ENCODE peak calls at places on chromosomes 11 and 22, in seven cellular contexts. One of them, this sample, is unnamed.

GRCh38 chr22:32842486-32842885 is 41.0 kb downstream of the TIMP3 start:
- DNase-seq in stimulated activated CD8-positive, alpha-beta memory T cell treated with anti-CD3 and anti-CD28 coated beads, Interleukin-15, amount 100 ng/mL, for 48 hours: no peak
- DNase-seq in MCF 10A: no peak
- DNase-seq in BJ: no peak
- DNase-seq in hypothalamus: no peak
- DNase-seq in NCI-H2171 treated with DMSO at 0.1 percent for 48 hours: no peak
- DNase-seq in posterior cingulate gyrus: no peak
- DNase-seq in this sample: no peak

GRCh38 chr22:31286360-31287255 is 5.7 kb downstream of the PIK3IP1 start:
- DNase-seq in BJ: no peak
- DNase-seq in NCI-H2171 treated with DMSO at 0.1 percent for 48 hours: no peak
- DNase-seq in hypothalamus: no peak
- DNase-seq in MCF 10A: no peak
- DNase-seq in stimulated activated CD8-positive, alpha-beta memory T cell treated with anti-CD3 and anti-CD28 coated beads, Interleukin-15, amount 100 ng/mL, for 48 hours: peak
- DNase-seq in posterior cingulate gyrus: no peak
- DNase-seq in this sample: no peak

GRCh38 chr22:30064172-30064571 is 16.1 kb upstream of the HORMAD2 start:
- DNase-seq in hypothalamus: no peak
- DNase-seq in posterior cingulate gyrus: no peak
- DNase-seq in NCI-H2171 treated with DMSO at 0.1 percent for 48 hours: no peak
- DNase-seq in stimulated activated CD8-positive, alpha-beta memory T cell treated with anti-CD3 and anti-CD28 coated beads, Interleukin-15, amount 100 ng/mL, for 48 hours: no peak
- DNase-seq in BJ: no peak
- DNase-seq in MCF 10A: no peak
- DNase-seq in this sample: no peak

GRCh38 chr11:115206365-115207022 is 297.7 kb downstream of the CADM1 start:
- DNase-seq in posterior cingulate gyrus: no peak
- DNase-seq in hypothalamus: no peak
- DNase-seq in BJ: no peak
- DNase-seq in MCF 10A: no peak
- DNase-seq in stimulated activated CD8-positive, alpha-beta memory T cell treated with anti-CD3 and anti-CD28 coated beads, Interleukin-15, amount 100 ng/mL, for 48 hours: no peak
- DNase-seq in NCI-H2171 treated with DMSO at 0.1 percent for 48 hours: no peak
- DNase-seq in this sample: no peak

GRCh38 chr11:10414659-10415058 is 40.4 kb upstream of the AMPD3 start:
- DNase-seq in hypothalamus: no peak
- DNase-seq in NCI-H2171 treated with DMSO at 0.1 percent for 48 hours: no peak
- DNase-seq in BJ: no peak
- DNase-seq in posterior cingulate gyrus: peak
- DNase-seq in stimulated activated CD8-positive, alpha-beta memory T cell treated with anti-CD3 and anti-CD28 coated beads, Interleukin-15, amount 100 ng/mL, for 48 hours: no peak
- DNase-seq in MCF 10A: no peak
- DNase-seq in this sample: no peak

GRCh38 chr11:77191429-77191822 is 63.4 kb downstream of the MYO7A start:
- DNase-seq in stimulated activated CD8-positive, alpha-beta memory T cell treated with anti-CD3 and anti-CD28 coated beads, Interleukin-15, amount 100 ng/mL, for 48 hours: no peak
- DNase-seq in NCI-H2171 treated with DMSO at 0.1 percent for 48 hours: no peak
- DNase-seq in BJ: no peak
- DNase-seq in posterior cingulate gyrus: peak
- DNase-seq in hypothalamus: no peak
- DNase-seq in MCF 10A: no peak
- DNase-seq in this sample: no peak

GRCh38 chr11:46272816-46273427 is 4.5 kb upstream of the CREB3L1 start:
- DNase-seq in hypothalamus: no peak
- DNase-seq in stimulated activated CD8-positive, alpha-beta memory T cell treated with anti-CD3 and anti-CD28 coated beads, Interleukin-15, amount 100 ng/mL, for 48 hours: no peak
- DNase-seq in BJ: no peak
- DNase-seq in MCF 10A: peak
- DNase-seq in NCI-H2171 treated with DMSO at 0.1 percent for 48 hours: peak
- DNase-seq in posterior cingulate gyrus: no peak
- DNase-seq in this sample: no peak

GRCh38 chr11:115765803-115766239 is 261.6 kb upstream of the CADM1 start:
- DNase-seq in MCF 10A: no peak
- DNase-seq in hypothalamus: no peak
- DNase-seq in NCI-H2171 treated with DMSO at 0.1 percent for 48 hours: no peak
- DNase-seq in posterior cingulate gyrus: no peak
- DNase-seq in stimulated activated CD8-positive, alpha-beta memory T cell treated with anti-CD3 and anti-CD28 coated beads, Interleukin-15, amount 100 ng/mL, for 48 hours: no peak
- DNase-seq in BJ: peak
- DNase-seq in this sample: no peak

GRCh38 chr11:78586452-78587046 is 11.9 kb upstream of the NARS2 start:
- DNase-seq in BJ: no peak
- DNase-seq in NCI-H2171 treated with DMSO at 0.1 percent for 48 hours: peak
- DNase-seq in MCF 10A: peak
- DNase-seq in hypothalamus: no peak
- DNase-seq in stimulated activated CD8-positive, alpha-beta memory T cell treated with anti-CD3 and anti-CD28 coated beads, Interleukin-15, amount 100 ng/mL, for 48 hours: no peak
- DNase-seq in posterior cingulate gyrus: no peak
- DNase-seq in this sample: no peak

GRCh38 chr11:65781152-65781961 is 581 bp upstream of the AP5B1 start:
- DNase-seq in MCF 10A: no peak
- DNase-seq in posterior cingulate gyrus: peak
- DNase-seq in stimulated activated CD8-positive, alpha-beta memory T cell treated with anti-CD3 and anti-CD28 coated beads, Interleukin-15, amount 100 ng/mL, for 48 hours: no peak
- DNase-seq in BJ: no peak
- DNase-seq in NCI-H2171 treated with DMSO at 0.1 percent for 48 hours: no peak
- DNase-seq in hypothalamus: peak
- DNase-seq in this sample: peak

GRCh38 chr11:24239016-24239720 is 257.7 kb upstream of the LUZP2 start:
- DNase-seq in BJ: peak
- DNase-seq in MCF 10A: no peak
- DNase-seq in posterior cingulate gyrus: no peak
- DNase-seq in NCI-H2171 treated with DMSO at 0.1 percent for 48 hours: peak
- DNase-seq in stimulated activated CD8-positive, alpha-beta memory T cell treated with anti-CD3 and anti-CD28 coated beads, Interleukin-15, amount 100 ng/mL, for 48 hours: no peak
- DNase-seq in hypothalamus: no peak
- DNase-seq in this sample: no peak

GRCh38 chr11:746289-747175 is 732 bp upstream of the TALDO1 start:
- DNase-seq in stimulated activated CD8-positive, alpha-beta memory T cell treated with anti-CD3 and anti-CD28 coated beads, Interleukin-15, amount 100 ng/mL, for 48 hours: no peak
- DNase-seq in NCI-H2171 treated with DMSO at 0.1 percent for 48 hours: peak
- DNase-seq in BJ: no peak
- DNase-seq in posterior cingulate gyrus: peak
- DNase-seq in MCF 10A: peak
- DNase-seq in hypothalamus: peak
- DNase-seq in this sample: peak

GRCh38 chr22:46806789-46807188 is 44.3 kb downstream of the TBC1D22A start:
- DNase-seq in NCI-H2171 treated with DMSO at 0.1 percent for 48 hours: no peak
- DNase-seq in posterior cingulate gyrus: no peak
- DNase-seq in BJ: no peak
- DNase-seq in MCF 10A: no peak
- DNase-seq in hypothalamus: no peak
- DNase-seq in stimulated activated CD8-positive, alpha-beta memory T cell treated with anti-CD3 and anti-CD28 coated beads, Interleukin-15, amount 100 ng/mL, for 48 hours: no peak
- DNase-seq in this sample: no peak

GRCh38 chr11:67277231-67277961 is 11.1 kb downstream of the GRK2 start:
- DNase-seq in MCF 10A: peak
- DNase-seq in NCI-H2171 treated with DMSO at 0.1 percent for 48 hours: peak
- DNase-seq in BJ: no peak
- DNase-seq in stimulated activated CD8-positive, alpha-beta memory T cell treated with anti-CD3 and anti-CD28 coated beads, Interleukin-15, amount 100 ng/mL, for 48 hours: peak
- DNase-seq in hypothalamus: no peak
- DNase-seq in posterior cingulate gyrus: no peak
- DNase-seq in this sample: no peak

GRCh38 chr22:25393121-25393805 is 171.2 kb upstream of the GRK3 start:
- DNase-seq in posterior cingulate gyrus: no peak
- DNase-seq in hypothalamus: no peak
- DNase-seq in BJ: no peak
- DNase-seq in stimulated activated CD8-positive, alpha-beta memory T cell treated with anti-CD3 and anti-CD28 coated beads, Interleukin-15, amount 100 ng/mL, for 48 hours: no peak
- DNase-seq in NCI-H2171 treated with DMSO at 0.1 percent for 48 hours: no peak
- DNase-seq in MCF 10A: no peak
- DNase-seq in this sample: no peak

GRCh38 chr11:26244207-26244606 is 87.7 kb upstream of the ANO3 start:
- DNase-seq in posterior cingulate gyrus: no peak
- DNase-seq in BJ: no peak
- DNase-seq in hypothalamus: no peak
- DNase-seq in MCF 10A: no peak
- DNase-seq in stimulated activated CD8-positive, alpha-beta memory T cell treated with anti-CD3 and anti-CD28 coated beads, Interleukin-15, amount 100 ng/mL, for 48 hours: no peak
- DNase-seq in NCI-H2171 treated with DMSO at 0.1 percent for 48 hours: no peak
- DNase-seq in this sample: no peak

This sample was measured in neuronal stem cell.